ENCODE peak calls at places on chromosomes 1 and 21, in ten cellular contexts. One of them, this sample, is unnamed.

GRCh38 chr1:224116131-224116530 is 2.2 kb downstream of the FBXO28 start:
- DNase-seq in tibial nerve: no peak
- DNase-seq in ovary: no peak
- DNase-seq in thyroid gland: no peak
- DNase-seq in lower leg skin: no peak
- DNase-seq in suprapubic skin: no peak
- DNase-seq in A549: peak
- DNase-seq in prostate gland: no peak
- DNase-seq in uterus: no peak
- DNase-seq in body of pancreas: no peak
- DNase-seq in this sample: no peak

GRCh38 chr1:208835082-208835467 is 590.9 kb upstream of the PLXNA2 start:
- DNase-seq in tibial nerve: no peak
- DNase-seq in ovary: no peak
- DNase-seq in thyroid gland: no peak
- DNase-seq in lower leg skin: no peak
- DNase-seq in suprapubic skin: no peak
- DNase-seq in A549: no peak
- DNase-seq in prostate gland: no peak
- DNase-seq in uterus: no peak
- DNase-seq in body of pancreas: no peak
- DNase-seq in this sample: no peak

GRCh38 chr1:46427541-46427940 is 33.4 kb downstream of the FAAH start:
- DNase-seq in tibial nerve: no peak
- DNase-seq in ovary: no peak
- DNase-seq in thyroid gland: no peak
- DNase-seq in lower leg skin: no peak
- DNase-seq in suprapubic skin: no peak
- DNase-seq in A549: no peak
- DNase-seq in prostate gland: no peak
- DNase-seq in uterus: no peak
- DNase-seq in body of pancreas: no peak
- DNase-seq in this sample: no peak

GRCh38 chr1:234987415-234988159 is 141.1 kb downstream of the TOMM20 start:
- DNase-seq in tibial nerve: peak
- DNase-seq in ovary: peak
- DNase-seq in thyroid gland: peak
- DNase-seq in lower leg skin: peak
- DNase-seq in suprapubic skin: peak
- DNase-seq in A549: peak
- DNase-seq in prostate gland: peak
- DNase-seq in uterus: peak
- DNase-seq in body of pancreas: peak
- DNase-seq in this sample: no peak

GRCh38 chr1:197302775-197303174 is 34.7 kb downstream of the CRB1 start:
- DNase-seq in tibial nerve: no peak
- DNase-seq in ovary: no peak
- DNase-seq in thyroid gland: no peak
- DNase-seq in lower leg skin: no peak
- DNase-seq in suprapubic skin: no peak
- DNase-seq in A549: no peak
- DNase-seq in prostate gland: no peak
- DNase-seq in uterus: no peak
- DNase-seq in body of pancreas: no peak
- DNase-seq in this sample: no peak

GRCh38 chr1:162578071-162578705 is 16.7 kb downstream of the UAP1 start:
- DNase-seq in tibial nerve: no peak
- DNase-seq in ovary: no peak
- DNase-seq in thyroid gland: no peak
- DNase-seq in lower leg skin: no peak
- DNase-seq in suprapubic skin: no peak
- DNase-seq in A549: no peak
- DNase-seq in prostate gland: no peak
- DNase-seq in uterus: no peak
- DNase-seq in body of pancreas: no peak
- DNase-seq in this sample: no peak

GRCh38 chr1:115717541-115717940 is 51.0 kb downstream of the CASQ2 start:
- DNase-seq in tibial nerve: peak
- DNase-seq in ovary: no peak
- DNase-seq in thyroid gland: peak
- DNase-seq in lower leg skin: no peak
- DNase-seq in suprapubic skin: no peak
- DNase-seq in A549: peak
- DNase-seq in prostate gland: peak
- DNase-seq in uterus: peak
- DNase-seq in body of pancreas: peak
- DNase-seq in this sample: no peak

GRCh38 chr21:43855955-43856354 is 9.1 kb upstream of the AGPAT3 start:
- DNase-seq in tibial nerve: no peak
- DNase-seq in ovary: no peak
- DNase-seq in thyroid gland: no peak
- DNase-seq in lower leg skin: no peak
- DNase-seq in suprapubic skin: no peak
- DNase-seq in A549: no peak
- DNase-seq in prostate gland: no peak
- DNase-seq in uterus: no peak
- DNase-seq in body of pancreas: no peak
- DNase-seq in this sample: no peak

GRCh38 chr1:203470240-203470639 is 5.4 kb upstream of the PRELP start:
- DNase-seq in tibial nerve: no peak
- DNase-seq in ovary: no peak
- DNase-seq in thyroid gland: no peak
- DNase-seq in lower leg skin: no peak
- DNase-seq in suprapubic skin: no peak
- DNase-seq in A549: no peak
- DNase-seq in prostate gland: no peak
- DNase-seq in uterus: no peak
- DNase-seq in body of pancreas: no peak
- DNase-seq in this sample: no peak

GRCh38 chr1:20290624-20291597 is at the start of gene VWA5B1:
- DNase-seq in tibial nerve: no peak
- DNase-seq in ovary: no peak
- DNase-seq in thyroid gland: peak
- DNase-seq in lower leg skin: no peak
- DNase-seq in suprapubic skin: no peak
- DNase-seq in A549: no peak
- DNase-seq in prostate gland: no peak
- DNase-seq in uterus: no peak
- DNase-seq in body of pancreas: peak
- DNase-seq in this sample: no peak

GRCh38 chr1:180277476-180278192 is 47.6 kb downstream of the LHX4 start:
- DNase-seq in tibial nerve: no peak
- DNase-seq in ovary: no peak
- DNase-seq in thyroid gland: no peak
- DNase-seq in lower leg skin: no peak
- DNase-seq in suprapubic skin: no peak
- DNase-seq in A549: no peak
- DNase-seq in prostate gland: no peak
- DNase-seq in uterus: no peak
- DNase-seq in body of pancreas: no peak
- DNase-seq in this sample: no peak

GRCh38 chr1:161989108-161989507 is 34.6 kb downstream of the OLFML2B start:
- DNase-seq in tibial nerve: no peak
- DNase-seq in ovary: no peak
- DNase-seq in thyroid gland: no peak
- DNase-seq in lower leg skin: no peak
- DNase-seq in suprapubic skin: no peak
- DNase-seq in A549: peak
- DNase-seq in prostate gland: no peak
- DNase-seq in uterus: no peak
- DNase-seq in body of pancreas: no peak
- DNase-seq in this sample: no peak

GRCh38 chr1:228315484-228315944 is 91.1 kb downstream of the TRIM11 start:
- DNase-seq in tibial nerve: peak
- DNase-seq in ovary: peak
- DNase-seq in thyroid gland: no peak
- DNase-seq in lower leg skin: no peak
- DNase-seq in suprapubic skin: no peak
- DNase-seq in A549: no peak
- DNase-seq in prostate gland: no peak
- DNase-seq in uterus: no peak
- DNase-seq in body of pancreas: peak
- DNase-seq in this sample: no peak

GRCh38 chr21:30194701-30195299 is 21.1 kb downstream of the CLDN8 start:
- DNase-seq in tibial nerve: no peak
- DNase-seq in ovary: no peak
- DNase-seq in thyroid gland: no peak
- DNase-seq in lower leg skin: no peak
- DNase-seq in suprapubic skin: no peak
- DNase-seq in A549: peak
- DNase-seq in prostate gland: no peak
- DNase-seq in uterus: no peak
- DNase-seq in body of pancreas: no peak
- DNase-seq in this sample: peak

GRCh38 chr1:1100296-1100695 is 15.6 kb downstream of the C1orf159 start:
- DNase-seq in tibial nerve: no peak
- DNase-seq in ovary: no peak
- DNase-seq in thyroid gland: no peak
- DNase-seq in lower leg skin: no peak
- DNase-seq in suprapubic skin: no peak
- DNase-seq in A549: no peak
- DNase-seq in prostate gland: no peak
- DNase-seq in uterus: no peak
- DNase-seq in body of pancreas: no peak
- DNase-seq in this sample: no peak

GRCh38 chr1:16012590-16013219 is 5.1 kb downstream of the HSPB7 start:
- DNase-seq in tibial nerve: no peak
- DNase-seq in ovary: peak
- DNase-seq in thyroid gland: peak
- DNase-seq in lower leg skin: no peak
- DNase-seq in suprapubic skin: no peak
- DNase-seq in A549: peak
- DNase-seq in prostate gland: peak
- DNase-seq in uterus: peak
- DNase-seq in body of pancreas: peak
- DNase-seq in this sample: peak

GRCh38 chr1:20485527-20486456 is at the start of gene CAMK2N1:
- DNase-seq in tibial nerve: no peak
- DNase-seq in ovary: peak
- DNase-seq in thyroid gland: peak
- DNase-seq in lower leg skin: no peak
- DNase-seq in suprapubic skin: peak
- DNase-seq in A549: peak
- DNase-seq in prostate gland: peak
- DNase-seq in uterus: peak
- DNase-seq in body of pancreas: peak
- DNase-seq in this sample: peak

DNA sequence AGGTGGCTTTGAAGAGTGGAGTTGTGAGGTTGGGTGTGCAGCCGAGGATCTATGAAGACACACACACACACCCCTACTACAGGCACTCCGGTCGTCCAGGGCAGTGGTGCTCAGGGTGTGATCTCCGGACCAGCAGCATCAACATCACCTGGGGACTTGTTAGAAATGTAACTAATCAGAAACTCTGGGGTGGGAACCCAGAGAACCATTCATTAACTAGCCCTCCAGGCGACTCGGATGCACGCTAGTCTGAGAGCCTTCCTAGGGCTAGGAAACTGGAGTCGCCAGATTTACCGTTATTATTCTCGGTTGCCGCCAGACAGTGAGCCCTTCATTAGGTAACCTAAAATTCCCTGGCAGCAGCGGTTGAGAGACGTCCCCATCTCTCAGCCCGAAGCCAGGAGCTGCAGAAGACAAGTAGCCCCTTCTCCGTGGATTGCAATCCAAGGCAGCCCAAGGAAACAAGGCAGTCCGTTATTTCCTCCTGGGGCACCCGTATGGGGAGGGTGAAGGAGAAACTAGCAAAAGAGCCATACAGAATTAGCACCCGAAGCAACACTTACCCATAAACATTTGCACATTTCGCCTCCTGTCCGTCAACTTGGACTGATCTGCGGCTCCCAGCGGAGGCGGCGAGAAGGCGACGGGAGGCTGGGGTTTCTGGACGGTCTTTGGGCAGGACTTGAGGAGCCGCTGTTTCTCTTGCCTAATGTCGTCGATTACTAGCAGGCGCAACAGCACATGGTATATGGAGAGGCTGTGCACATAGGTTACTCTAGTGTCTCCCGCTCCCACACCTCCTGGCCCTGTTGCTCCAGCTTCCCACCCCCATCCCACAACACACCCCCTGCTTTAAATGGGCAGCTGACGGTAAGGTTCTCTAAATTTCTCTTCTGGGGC is 2.9 kb upstream of the CCN1 start:
- DNase-seq in tibial nerve: no peak
- DNase-seq in ovary: no peak
- DNase-seq in thyroid gland: peak
- DNase-seq in lower leg skin: no peak
- DNase-seq in suprapubic skin: peak
- DNase-seq in A549: peak
- DNase-seq in prostate gland: no peak
- DNase-seq in uterus: peak
- DNase-seq in body of pancreas: peak
- DNase-seq in this sample: no peak
- TF ChIP-seq POLR2A in tibial nerve: no peak
- TF ChIP-seq POLR2A in ovary: no peak
- TF ChIP-seq POLR2A in thyroid gland: no peak
- TF ChIP-seq POLR2A in lower leg skin: no peak
- TF ChIP-seq POLR2A in suprapubic skin: no peak
- TF ChIP-seq POLR2A in A549: no peak
- TF ChIP-seq POLR2A in prostate gland: no peak
- TF ChIP-seq POLR2A in uterus: no peak
- TF ChIP-seq POLR2A in body of pancreas: no peak
- TF ChIP-seq POLR2A in this sample: no peak

GRCh38 chr1:150575072-150575489 is 4.3 kb downstream of the MCL1 start:
- DNase-seq in tibial nerve: no peak
- DNase-seq in ovary: no peak
- DNase-seq in thyroid gland: no peak
- DNase-seq in lower leg skin: no peak
- DNase-seq in suprapubic skin: no peak
- DNase-seq in A549: no peak
- DNase-seq in prostate gland: no peak
- DNase-seq in uterus: no peak
- DNase-seq in body of pancreas: no peak
- DNase-seq in this sample: no peak
- TF ChIP-seq POLR2A in tibial nerve: no peak
- TF ChIP-seq POLR2A in ovary: no peak
- TF ChIP-seq POLR2A in thyroid gland: no peak
- TF ChIP-seq POLR2A in lower leg skin: no peak
- TF ChIP-seq POLR2A in suprapubic skin: no peak
- TF ChIP-seq POLR2A in A549: no peak
- TF ChIP-seq POLR2A in prostate gland: no peak
- TF ChIP-seq POLR2A in uterus: no peak
- TF ChIP-seq POLR2A in body of pancreas: no peak
- TF ChIP-seq POLR2A in this sample: no peak

GRCh38 chr1:147316968-147317367 is 74.5 kb downstream of the CHD1L start:
- DNase-seq in tibial nerve: no peak
- DNase-seq in ovary: no peak
- DNase-seq in thyroid gland: no peak
- DNase-seq in lower leg skin: no peak
- DNase-seq in suprapubic skin: no peak
- DNase-seq in A549: no peak
- DNase-seq in prostate gland: no peak
- DNase-seq in uterus: no peak
- DNase-seq in body of pancreas: no peak
- DNase-seq in this sample: no peak
- TF ChIP-seq POLR2A in tibial nerve: no peak
- TF ChIP-seq POLR2A in ovary: no peak
- TF ChIP-seq POLR2A in thyroid gland: no peak
- TF ChIP-seq POLR2A in lower leg skin: no peak
- TF ChIP-seq POLR2A in suprapubic skin: no peak
- TF ChIP-seq POLR2A in A549: no peak
- TF ChIP-seq POLR2A in prostate gland: no peak
- TF ChIP-seq POLR2A in uterus: no peak
- TF ChIP-seq POLR2A in body of pancreas: no peak
- TF ChIP-seq POLR2A in this sample: no peak

GRCh38 chr1:157045251-157046218 is at the start of gene ARHGEF11:
- DNase-seq in tibial nerve: peak
- DNase-seq in ovary: peak
- DNase-seq in thyroid gland: peak
- DNase-seq in lower leg skin: peak
- DNase-seq in suprapubic skin: peak
- DNase-seq in A549: peak
- DNase-seq in prostate gland: peak
- DNase-seq in uterus: peak
- DNase-seq in body of pancreas: peak
- DNase-seq in this sample: peak
- TF ChIP-seq POLR2A in tibial nerve: peak
- TF ChIP-seq POLR2A in ovary: peak
- TF ChIP-seq POLR2A in thyroid gland: peak
- TF ChIP-seq POLR2A in lower leg skin: no peak
- TF ChIP-seq POLR2A in suprapubic skin: no peak
- TF ChIP-seq POLR2A in A549: peak
- TF ChIP-seq POLR2A in prostate gland: peak
- TF ChIP-seq POLR2A in uterus: peak
- TF ChIP-seq POLR2A in body of pancreas: peak
- TF ChIP-seq POLR2A in this sample: peak